ENCODE peak calls at places on chromosomes 6 and 20, in four cellular contexts. One of them, this sample, is unnamed.
A peak's percentile ranks its signal among the peaks of the same experiment; 100 is the strongest.

GRCh38 chr6:119446623-119447008 is 97.1 kb upstream of the MAN1A1 start:
- DNase-seq in HepG2: no peak
- DNase-seq in fibroblast of lung: peak; percentile 93
- DNase-seq in keratinocyte: no peak
- DNase-seq in this sample: peak; percentile 16

GRCh38 chr6:16206595-16207037 is 31.8 kb upstream of the GMPR start:
- DNase-seq in HepG2: peak; percentile 50
- DNase-seq in fibroblast of lung: peak; percentile 82
- DNase-seq in keratinocyte: no peak
- DNase-seq in this sample: peak; percentile 85

GRCh38 chr20:50610212-50610718 is 81.1 kb downstream of the RIPOR3 start:
- DNase-seq in HepG2: peak; percentile 41
- DNase-seq in fibroblast of lung: no peak
- DNase-seq in keratinocyte: no peak
- DNase-seq in this sample: no peak

GRCh38 chr6:40950986-40951730 is 87.9 kb downstream of the UNC5CL start:
- DNase-seq in HepG2: no peak
- DNase-seq in fibroblast of lung: peak; percentile 84
- DNase-seq in keratinocyte: peak; percentile 48
- DNase-seq in this sample: no peak

GRCh38 chr6:42236030-42236429 is 18.4 kb upstream of the MRPS10 start:
- DNase-seq in HepG2: no peak
- DNase-seq in fibroblast of lung: no peak
- DNase-seq in keratinocyte: no peak
- DNase-seq in this sample: no peak

GRCh38 chr6:37429352-37429750 is 3.7 kb upstream of the CMTR1 start:
- DNase-seq in HepG2: no peak
- DNase-seq in fibroblast of lung: no peak
- DNase-seq in keratinocyte: no peak
- DNase-seq in this sample: no peak

GRCh38 chr6:13615802-13616140 is 636 bp downstream of the NOL7 start:
- DNase-seq in HepG2: no peak
- DNase-seq in fibroblast of lung: no peak
- DNase-seq in keratinocyte: no peak
- DNase-seq in this sample: peak; percentile 74

GRCh38 chr6:41732601-41733348 is 2.6 kb downstream of the TFEB start:
- DNase-seq in HepG2: no peak
- DNase-seq in fibroblast of lung: no peak
- DNase-seq in keratinocyte: no peak
- DNase-seq in this sample: peak; percentile 58

GRCh38 chr6:108738684-108739406 is 109.4 kb upstream of the ARMC2 start:
- DNase-seq in HepG2: no peak
- DNase-seq in fibroblast of lung: no peak
- DNase-seq in keratinocyte: no peak
- DNase-seq in this sample: no peak

GRCh38 chr6:106136845-106137244 is 50.7 kb downstream of the PRDM1 start:
- DNase-seq in HepG2: no peak
- DNase-seq in fibroblast of lung: no peak
- DNase-seq in keratinocyte: no peak
- DNase-seq in this sample: no peak

GRCh38 chr6:121780325-121781313 is 345.2 kb downstream of the GJA1 start:
- DNase-seq in HepG2: no peak
- DNase-seq in fibroblast of lung: peak; percentile 99
- DNase-seq in keratinocyte: no peak
- DNase-seq in this sample: peak; percentile 12

GRCh38 chr6:166032366-166033171 is 135.1 kb downstream of the TBXT start:
- DNase-seq in HepG2: no peak
- DNase-seq in fibroblast of lung: peak; percentile 84
- DNase-seq in keratinocyte: no peak
- DNase-seq in this sample: peak; percentile 12

GRCh38 chr20:62063601-62063980 is 2.1 kb downstream of the TAF4 start:
- DNase-seq in HepG2: no peak
- DNase-seq in fibroblast of lung: peak; percentile 51
- DNase-seq in keratinocyte: no peak
- DNase-seq in this sample: peak; percentile 59

GRCh38 chr6:2890981-2891767 is 11.9 kb downstream of the SERPINB9 start:
- DNase-seq in HepG2: no peak
- DNase-seq in fibroblast of lung: no peak
- DNase-seq in keratinocyte: no peak
- DNase-seq in this sample: no peak

GRCh38 chr6:34115396-34116314 is 30.2 kb downstream of the GRM4 start:
- DNase-seq in HepG2: no peak
- DNase-seq in fibroblast of lung: peak; percentile 5
- DNase-seq in keratinocyte: no peak
- DNase-seq in this sample: peak; percentile 74

GRCh38 chr6:155171747-155172191 is 92.0 kb upstream of the CLDN20 start:
- DNase-seq in HepG2: no peak
- DNase-seq in fibroblast of lung: peak; percentile 84
- DNase-seq in keratinocyte: no peak
- DNase-seq in this sample: no peak

GRCh38 chr6:42454428-42454791 is 2.7 kb upstream of the TRERF1 start:
- DNase-seq in HepG2: no peak
- DNase-seq in fibroblast of lung: peak; percentile 39
- DNase-seq in keratinocyte: no peak
- DNase-seq in this sample: peak; percentile 32

GRCh38 chr6:15562954-15563353 is 99.9 kb downstream of the DTNBP1 start:
- DNase-seq in HepG2: no peak
- DNase-seq in fibroblast of lung: no peak
- DNase-seq in keratinocyte: no peak
- DNase-seq in this sample: no peak

GRCh38 chr6:138142806-138143205 is 18.9 kb upstream of the ARFGEF3 start:
- DNase-seq in HepG2: no peak
- DNase-seq in fibroblast of lung: no peak
- DNase-seq in keratinocyte: no peak
- DNase-seq in this sample: no peak

GRCh38 chr20:46122071-46122470 is 4.0 kb downstream of the CD40 start:
- DNase-seq in HepG2: peak; percentile 35
- DNase-seq in fibroblast of lung: peak; percentile 83
- DNase-seq in keratinocyte: no peak
- DNase-seq in this sample: no peak

GRCh38 chr6:163319609-163320366 is 94.7 kb upstream of the QKI start:
- DNase-seq in HepG2: no peak
- DNase-seq in fibroblast of lung: no peak
- DNase-seq in keratinocyte: no peak
- DNase-seq in this sample: no peak

GRCh38 chr6:13303668-13304017 is 24.7 kb downstream of the TBC1D7 start:
- DNase-seq in HepG2: no peak
- DNase-seq in fibroblast of lung: peak; percentile 72
- DNase-seq in keratinocyte: no peak
- DNase-seq in this sample: peak; percentile 50

GRCh38 chr6:169292340-169293124 is 38.9 kb upstream of the THBS2 start:
- DNase-seq in HepG2: peak; percentile 99
- DNase-seq in fibroblast of lung: peak; percentile 93
- DNase-seq in keratinocyte: peak; percentile 76
- DNase-seq in this sample: peak; percentile 81

GRCh38 chr6:31972709-31973350 is 892 bp upstream of the DXO start:
- DNase-seq in HepG2: no peak
- DNase-seq in fibroblast of lung: peak; percentile 68
- DNase-seq in keratinocyte: peak; percentile 17
- DNase-seq in this sample: no peak

GRCh38 chr6:158018851-158019361 is 37.2 kb downstream of the SYNJ2 start:
- DNase-seq in HepG2: no peak
- DNase-seq in fibroblast of lung: peak; percentile 87
- DNase-seq in keratinocyte: no peak
- DNase-seq in this sample: no peak

GRCh38 chr20:19113343-19113930 is 99.0 kb upstream of the SLC24A3 start:
- DNase-seq in HepG2: no peak
- DNase-seq in fibroblast of lung: no peak
- DNase-seq in keratinocyte: no peak
- DNase-seq in this sample: no peak

GRCh38 chr20:63968136-63968927 is 1.4 kb downstream of the ZNF512B start:
- DNase-seq in HepG2: no peak
- DNase-seq in fibroblast of lung: no peak
- DNase-seq in keratinocyte: no peak
- DNase-seq in this sample: no peak

GRCh38 chr20:45890997-45891983 is at the start of the genes CTSA and NEURL2:
- DNase-seq in HepG2: peak; percentile 98
- DNase-seq in fibroblast of lung: peak; percentile 88
- DNase-seq in keratinocyte: no peak
- DNase-seq in this sample: peak; percentile 96

GRCh38 chr6:137706065-137706422 is 161.0 kb upstream of the TNFAIP3 start:
- DNase-seq in HepG2: no peak
- DNase-seq in fibroblast of lung: no peak
- DNase-seq in keratinocyte: no peak
- DNase-seq in this sample: no peak

GRCh38 chr6:127366281-127367022 is 23.0 kb upstream of the ECHDC1 start:
- DNase-seq in HepG2: no peak
- DNase-seq in fibroblast of lung: peak; percentile 96
- DNase-seq in keratinocyte: peak; percentile 97
- DNase-seq in this sample: no peak

GRCh38 chr20:46087161-46087560 is 2.6 kb downstream of the NCOA5 start:
- DNase-seq in HepG2: peak; percentile 21
- DNase-seq in fibroblast of lung: peak; percentile 5
- DNase-seq in keratinocyte: no peak
- DNase-seq in this sample: no peak

GRCh38 chr20:8874437-8874836 is 194.4 kb upstream of the PLCB4 start:
- DNase-seq in HepG2: no peak
- DNase-seq in fibroblast of lung: no peak
- DNase-seq in keratinocyte: no peak
- DNase-seq in this sample: no peak

GRCh38 chr20:8879669-8880068 is 189.2 kb upstream of the PLCB4 start:
- DNase-seq in HepG2: no peak
- DNase-seq in fibroblast of lung: no peak
- DNase-seq in keratinocyte: no peak
- DNase-seq in this sample: no peak

GRCh38 chr20:8876381-8876780 is 192.5 kb upstream of the PLCB4 start:
- DNase-seq in HepG2: no peak
- DNase-seq in fibroblast of lung: no peak
- DNase-seq in keratinocyte: no peak
- DNase-seq in this sample: peak; percentile 24

GRCh38 chr20:8877294-8877693 is 191.6 kb upstream of the PLCB4 start:
- DNase-seq in HepG2: no peak
- DNase-seq in fibroblast of lung: no peak
- DNase-seq in keratinocyte: no peak
- DNase-seq in this sample: no peak

DNA sequence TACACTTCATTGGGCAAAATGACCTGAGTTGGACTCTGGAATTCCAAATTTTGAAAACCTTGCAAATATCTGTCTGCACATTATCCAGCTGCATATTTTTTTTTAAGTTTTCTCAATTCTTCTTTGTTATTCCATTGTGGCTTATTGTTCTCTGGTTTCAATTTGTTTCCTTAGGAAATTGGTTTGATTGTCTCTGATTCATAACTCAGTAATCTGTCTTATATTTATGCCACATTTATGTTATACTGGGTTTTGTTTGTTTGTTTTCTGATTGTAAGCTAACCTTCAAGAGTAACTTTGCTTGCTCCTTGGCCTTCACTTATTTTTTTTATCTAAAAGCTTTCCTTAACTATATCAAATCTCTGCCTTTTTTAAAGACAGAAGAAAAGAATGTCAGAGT is 193.3 kb upstream of the PLCB4 start:
- DNase-seq in HepG2: no peak
- DNase-seq in fibroblast of lung: no peak
- DNase-seq in keratinocyte: no peak
- DNase-seq in this sample: no peak
- H2AFZ ChIP-seq in HepG2: no peak overlapping the region
- H2AFZ ChIP-seq in fibroblast of lung: no peak overlapping the region
- H2AFZ ChIP-seq in keratinocyte: no peak overlapping the region
- H2AFZ ChIP-seq in this sample: no peak overlapping the region

DNA sequence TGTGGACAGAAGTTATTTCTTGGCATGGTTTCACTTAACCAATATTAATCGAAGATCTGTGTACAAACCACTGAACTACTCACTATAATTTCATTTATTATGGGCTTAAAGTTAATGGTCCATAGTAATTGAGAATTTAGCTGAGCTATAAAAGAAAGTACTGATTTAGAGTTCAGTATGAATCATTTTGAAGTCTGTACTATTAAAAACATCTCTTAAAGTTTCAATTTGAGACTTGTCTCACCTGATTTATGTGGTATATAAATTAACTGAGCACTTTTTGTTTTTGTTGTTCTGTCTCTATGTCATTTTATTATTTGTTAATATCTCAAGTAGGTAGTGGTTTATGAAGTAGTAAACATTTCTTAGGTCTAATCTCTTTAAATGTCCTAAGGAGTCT is 24.9 kb downstream of the KPNA5 start:
- DNase-seq in HepG2: no peak
- DNase-seq in fibroblast of lung: no peak
- DNase-seq in keratinocyte: no peak
- DNase-seq in this sample: no peak
- H3K36me3 ChIP-seq in HepG2: peaks cover 36% of the 10 kb centered on the region
- H3K36me3 ChIP-seq in fibroblast of lung: no peaks in the 10 kb centered on the region
- H3K36me3 ChIP-seq in keratinocyte: no peaks in the 10 kb centered on the region
- H3K36me3 ChIP-seq in this sample: no peaks in the 10 kb centered on the region

DNA sequence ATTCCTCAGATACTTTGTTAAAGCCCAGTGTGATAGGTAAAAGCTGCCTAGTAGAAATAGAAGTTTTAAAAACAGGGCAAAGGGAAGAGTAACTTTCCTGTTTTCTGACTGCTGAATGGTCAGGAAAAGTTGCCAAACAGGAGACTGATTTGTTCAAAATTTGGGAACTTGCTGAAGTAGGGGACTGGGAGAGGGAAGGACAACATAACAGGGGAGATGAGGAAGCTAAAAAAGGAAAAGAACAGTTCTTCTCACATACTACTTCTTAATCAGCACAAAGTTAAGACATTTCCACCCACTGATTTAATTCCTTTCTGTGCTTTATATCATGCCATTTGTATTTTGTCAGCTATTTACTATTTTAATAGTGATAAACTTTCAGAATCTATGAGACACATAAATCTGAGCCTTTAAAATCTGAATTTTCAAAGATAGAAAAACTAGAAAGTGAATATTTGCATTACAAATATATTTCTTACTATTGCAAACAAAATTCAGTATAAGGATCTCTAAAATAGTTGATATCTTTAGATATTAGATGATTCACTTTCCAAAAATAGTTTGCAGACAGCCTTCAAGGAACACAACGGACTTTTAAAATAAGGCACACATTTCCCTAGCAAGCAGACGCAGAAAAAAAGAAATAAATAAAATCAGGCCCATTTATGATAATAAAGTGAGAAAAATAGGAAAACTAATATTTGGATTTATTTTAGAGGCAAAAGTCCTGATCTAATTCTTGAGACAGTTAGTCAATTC is 36.9 kb upstream of the SLC16A10 start:
- DNase-seq in HepG2: no peak
- DNase-seq in fibroblast of lung: no peak
- DNase-seq in keratinocyte: no peak
- DNase-seq in this sample: no peak
- H2AFZ ChIP-seq in HepG2: peak overlapping the region; percentile 32
- H2AFZ ChIP-seq in fibroblast of lung: no peak overlapping the region
- H2AFZ ChIP-seq in keratinocyte: no peak overlapping the region
- H2AFZ ChIP-seq in this sample: no peak overlapping the region

GRCh38 chr20:31567380-31567720 is 37.7 kb upstream of the ID1 start:
- DNase-seq in HepG2: no peak
- DNase-seq in fibroblast of lung: no peak
- DNase-seq in keratinocyte: no peak
- DNase-seq in this sample: no peak

GRCh38 chr20:31569163-31570020 is 35.7 kb upstream of the ID1 start:
- DNase-seq in HepG2: peak; percentile 72
- DNase-seq in fibroblast of lung: peak; percentile 55
- DNase-seq in keratinocyte: no peak
- DNase-seq in this sample: peak; percentile 80

GRCh38 chr20:31570021-31570463 is 35.0 kb upstream of the ID1 start:
- DNase-seq in HepG2: peak; percentile 44
- DNase-seq in fibroblast of lung: peak; percentile 20
- DNase-seq in keratinocyte: no peak
- DNase-seq in this sample: peak; percentile 40

GRCh38 chr20:31568041-31568731 is 36.9 kb upstream of the ID1 start:
- DNase-seq in HepG2: no peak
- DNase-seq in fibroblast of lung: peak; percentile 61
- DNase-seq in keratinocyte: no peak
- DNase-seq in this sample: no peak

GRCh38 chr20:31568773-31569162 is 36.3 kb upstream of the ID1 start:
- DNase-seq in HepG2: no peak
- DNase-seq in fibroblast of lung: no peak
- DNase-seq in keratinocyte: no peak
- DNase-seq in this sample: peak; percentile 48
- H3K36me3 ChIP-seq in HepG2: peaks cover 39% of the 10 kb centered on the region
- H3K36me3 ChIP-seq in fibroblast of lung: peaks cover 25% of the 10 kb centered on the region
- H3K36me3 ChIP-seq in keratinocyte: peaks cover 23% of the 10 kb centered on the region
- H3K36me3 ChIP-seq in this sample: no peaks in the 10 kb centered on the region

This sample was measured in hepatocyte.